ENCODE peak calls at places on chromosome 13, in eight cellular contexts. G is EL; V is activated naive CD4-positive, alpha-beta T cell; U is posterior cingulate gyrus; B is aorta; J is MM.1S; H is GM20000; D is HS-5. C is an unnamed sample.

GRCh38 chr13:26946675-26947342 is 186.2 kb upstream of the GPR12 start:
- DNase-seq in G (peak), V (no peak), U (no peak), B (no peak), J (peak), H (peak), D (no peak), C (no peak)

GRCh38 chr13:31045621-31046081 is 113.2 kb downstream of the TEX26 start:
- DNase-seq in G (peak), V (peak), U (no peak), B (peak), J (no peak), H (peak), D (peak), C (peak)

GRCh38 chr13:50339291-50339690 is 324.0 kb downstream of the KCNRG start:
- DNase-seq in G (no peak), V (no peak), U (no peak), B (no peak), J (no peak), H (no peak), D (no peak), C (no peak)

GRCh38 chr13:112965103-112965502 is 3.9 kb upstream of the MCF2L start:
- DNase-seq in G (no peak), V (no peak), U (no peak), B (no peak), J (no peak), H (no peak), D (no peak), C (no peak)

GRCh38 chr13:37175996-37176395 is 70.5 kb upstream of the CSNK1A1L start:
- DNase-seq in G (peak), V (no peak), U (no peak), B (no peak), J (no peak), H (no peak), D (peak), C (no peak)

GRCh38 chr13:73303858-73304257 is 245.1 kb downstream of the KLF5 start:
- DNase-seq in G (peak), V (no peak), U (no peak), B (no peak), J (no peak), H (no peak), D (peak), C (no peak)

GRCh38 chr13:59398127-59398526 is 765.6 kb downstream of the DIAPH3 start:
- DNase-seq in G (no peak), V (no peak), U (no peak), B (no peak), J (no peak), H (no peak), D (no peak), C (no peak)

GRCh38 chr13:20192470-20193141 is at the start of gene GJB2:
- DNase-seq in G (no peak), V (no peak), U (no peak), B (no peak), J (peak), H (no peak), D (no peak), C (peak)

GRCh38 chr13:99389520-99390304 is 82.5 kb upstream of the GPR183 start:
- DNase-seq in G (no peak), V (no peak), U (no peak), B (no peak), J (no peak), H (peak), D (no peak), C (no peak)

GRCh38 chr13:23980160-23980551 is 82.9 kb upstream of the C1QTNF9B start:
- DNase-seq in G (peak), V (peak), U (peak), B (peak), J (peak), H (peak), D (no peak), C (peak)